ENCODE peak calls at places on chromosomes 11 and 22, in four cellular contexts. I is HepG2, Q is H1, K is GM12878. M is an unnamed sample.

GRCh38 chr11:2113776-2114175 is 25.4 kb downstream of the IGF2 start:
- DNase-seq in I (no peak), Q (no peak), K (no peak), M (no peak)

GRCh38 chr11:95138448-95138847 is 48.8 kb downstream of the ENDOD1 start:
- DNase-seq in I (no peak), Q (no peak), K (no peak), M (peak; percentile 26)

GRCh38 chr22:30326704-30327362 is at the start of gene TBC1D10A:
- DNase-seq in I (peak; percentile 90), Q (peak; percentile 92), K (peak; percentile 63), M (peak; percentile 100)

GRCh38 chr11:47033439-47033838 is 96.9 kb downstream of the CSTPP1 start:
- DNase-seq in I (no peak), Q (no peak), K (no peak), M (no peak)

GRCh38 chr11:123072279-123072678 is 10.3 kb upstream of the HSPA8 start:
- DNase-seq in I (no peak), Q (no peak), K (no peak), M (no peak)

GRCh38 chr11:62143727-62144126 is 19.9 kb downstream of the INCENP start:
- DNase-seq in I (no peak), Q (no peak), K (no peak), M (no peak)

GRCh38 chr11:72039108-72039850 is 40.6 kb downstream of the IL18BP start:
- DNase-seq in I (no peak), Q (no peak), K (no peak), M (no peak)

GRCh38 chr22:24430431-24431308 is 3.3 kb downstream of the ADORA2A start:
- DNase-seq in I (no peak), Q (no peak), K (no peak), M (no peak)

GRCh38 chr11:109957601-109958000 is 135.6 kb upstream of the ZC3H12C start:
- DNase-seq in I (no peak), Q (no peak), K (no peak), M (no peak)

GRCh38 chr11:73288873-73289707 is 17.0 kb downstream of the P2RY6 start:
- DNase-seq in I (peak; percentile 64), Q (peak; percentile 93), K (peak; percentile 70), M (peak; percentile 88)

GRCh38 chr11:126318642-126319373 is 14.9 kb downstream of the DCPS start:
- DNase-seq in I (no peak), Q (no peak), K (peak; percentile 55), M (no peak)

GRCh38 chr22:33573479-33573878 is 346.8 kb downstream of the LARGE1 start:
- DNase-seq in I (peak; percentile 57), Q (no peak), K (no peak), M (no peak)

GRCh38 chr22:46547883-46548244 is 10.4 kb upstream of the CELSR1 start:
- DNase-seq in I (peak; percentile 58), Q (no peak), K (no peak), M (no peak)

GRCh38 chr11:1567052-1567720 is 4.9 kb downstream of the DUSP8 start:
- DNase-seq in I (no peak), Q (no peak), K (no peak), M (no peak)

GRCh38 chr11:230431-230830 is 5.7 kb downstream of the SIRT3 start:
- DNase-seq in I (no peak), Q (no peak), K (no peak), M (no peak)

GRCh38 chr11:26527685-26528084 is 44.4 kb downstream of the MUC15 start:
- DNase-seq in I (no peak), Q (no peak), K (no peak), M (no peak)

GRCh38 chr11:19379465-19379864 is 138.7 kb upstream of the E2F8 start:
- DNase-seq in I (no peak), Q (no peak), K (no peak), M (no peak)

GRCh38 chr11:17985517-17985916 is 27.3 kb downstream of the SERGEF start:
- DNase-seq in I (peak; percentile 54), Q (no peak), K (no peak), M (no peak)

GRCh38 chr11:115581871-115582639 is 77.8 kb upstream of the CADM1 start:
- DNase-seq in I (no peak), Q (no peak), K (no peak), M (peak; percentile 73)

GRCh38 chr11:123527947-123528346 is 97.9 kb downstream of the GRAMD1B start:
- DNase-seq in I (no peak), Q (no peak), K (no peak), M (no peak)

GRCh38 chr11:5928269-5928668 is 13.8 kb upstream of the OR56A3 start:
- DNase-seq in I (no peak), Q (no peak), K (no peak), M (no peak)

GRCh38 chr11:66225054-66225453 is 43.4 kb upstream of the RAB1B start:
- DNase-seq in I (no peak), Q (no peak), K (no peak), M (no peak)

GRCh38 chr11:37946155-37946766 is 1348.2 kb upstream of the RAG2 start:
- DNase-seq in I (peak; percentile 18), Q (peak; percentile 75), K (peak; percentile 7), M (no peak)

GRCh38 chr11:116030697-116031331 is 526.6 kb upstream of the CADM1 start:
- DNase-seq in I (no peak), Q (no peak), K (peak; percentile 36), M (no peak)

GRCh38 chr11:35177370-35177769 is 38.4 kb downstream of the CD44 start:
- DNase-seq in I (no peak), Q (no peak), K (no peak), M (no peak)

GRCh38 chr11:35171226-35171625 is 32.3 kb downstream of the CD44 start:
- DNase-seq in I (no peak), Q (no peak), K (no peak), M (no peak)

GRCh38 chr11:35173620-35174278 is 34.8 kb downstream of the CD44 start:
- DNase-seq in I (no peak), Q (no peak), K (no peak), M (no peak)

GRCh38 chr11:35173011-35173511 is 34.1 kb downstream of the CD44 start:
- DNase-seq in I (peak; percentile 38), Q (no peak), K (peak; percentile 35), M (no peak)

GRCh38 chr11:35174666-35175065 is 35.7 kb downstream of the CD44 start:
- DNase-seq in I (no peak), Q (no peak), K (no peak), M (no peak)
- TF ChIP-seq SUZ12 in I (no peak), Q (no peak), K (no peak), M (no peak)

GRCh38 chr22:41021039-41021654 is 70.0 kb downstream of the RBX1 start:
- DNase-seq in I (no peak), Q (peak; percentile 59), K (no peak), M (no peak)

GRCh38 chr22:41022470-41023298 is 69.7 kb upstream of the EP300 start:
- DNase-seq in I (peak; percentile 79), Q (peak; percentile 92), K (peak; percentile 24), M (peak; percentile 89)

GRCh38 chr22:41023299-41023623 is 69.1 kb upstream of the EP300 start:
- DNase-seq in I (no peak), Q (no peak), K (no peak), M (no peak)

GRCh38 chr22:41021655-41022454 is 70.5 kb upstream of the EP300 start:
- DNase-seq in I (peak; percentile 36), Q (peak; percentile 84), K (no peak), M (peak; percentile 62)
- TF ChIP-seq SP1 in I (no peak), Q (no peak), K (no peak), M (no peak)

GRCh38 chr11:11140510-11140909 is 212.5 kb downstream of the CSNK2A3 start:
- DNase-seq in I (no peak), Q (no peak), K (no peak), M (no peak)

GRCh38 chr11:11143849-11144248 is 209.2 kb downstream of the CSNK2A3 start:
- DNase-seq in I (no peak), Q (no peak), K (no peak), M (no peak)

GRCh38 chr11:11137339-11137738 is 215.7 kb downstream of the CSNK2A3 start:
- DNase-seq in I (no peak), Q (no peak), K (no peak), M (no peak)

GRCh38 chr11:11142359-11142758 is 210.7 kb downstream of the CSNK2A3 start:
- DNase-seq in I (no peak), Q (no peak), K (no peak), M (no peak)

DNA sequence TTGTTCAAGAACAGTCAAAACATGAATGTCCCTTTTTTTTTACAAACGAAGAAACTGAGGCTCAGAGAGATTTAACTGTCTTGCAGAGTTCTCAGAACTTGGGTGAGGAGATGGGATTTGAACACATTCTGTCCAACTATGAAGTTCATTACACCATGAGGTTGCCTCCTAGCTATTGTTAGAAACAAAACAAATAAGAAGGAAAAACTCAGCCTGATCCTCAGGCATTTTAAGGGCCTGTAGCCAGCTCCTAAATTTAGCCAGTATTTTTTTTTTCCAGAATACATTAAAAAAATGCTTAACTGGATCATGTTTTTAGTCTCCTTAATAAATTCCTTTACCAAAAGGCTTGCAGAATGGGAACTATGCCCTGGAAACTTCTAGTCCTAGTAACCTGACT is 212.0 kb downstream of the CSNK2A3 start:
- DNase-seq in I (no peak), Q (no peak), K (no peak), M (no peak)
- TF ChIP-seq SUZ12 in I (no peak), Q (no peak), K (no peak), M (no peak)

GRCh38 chr22:50247748-50248147 is 2.9 kb upstream of the TUBGCP6 start:
- DNase-seq in I (no peak), Q (peak; percentile 81), K (no peak), M (no peak)
- TF ChIP-seq SP1 in I (no peak), Q (no peak), K (no peak), M (no peak)

GRCh38 chr11:74462009-74462408 is 5.3 kb downstream of the KCNE3 start:
- DNase-seq in I (peak; percentile 66), Q (no peak), K (no peak), M (no peak)
- TF ChIP-seq SUZ12 in I (no peak), Q (no peak), K (no peak), M (no peak)

GRCh38 chr22:17117890-17118289 is 3.3 kb downstream of the TMEM121B start:
- DNase-seq in I (no peak), Q (no peak), K (peak; percentile 4), M (no peak)
- TF ChIP-seq SP1 in I (no peak), Q (no peak), K (no peak), M (no peak)

DNA sequence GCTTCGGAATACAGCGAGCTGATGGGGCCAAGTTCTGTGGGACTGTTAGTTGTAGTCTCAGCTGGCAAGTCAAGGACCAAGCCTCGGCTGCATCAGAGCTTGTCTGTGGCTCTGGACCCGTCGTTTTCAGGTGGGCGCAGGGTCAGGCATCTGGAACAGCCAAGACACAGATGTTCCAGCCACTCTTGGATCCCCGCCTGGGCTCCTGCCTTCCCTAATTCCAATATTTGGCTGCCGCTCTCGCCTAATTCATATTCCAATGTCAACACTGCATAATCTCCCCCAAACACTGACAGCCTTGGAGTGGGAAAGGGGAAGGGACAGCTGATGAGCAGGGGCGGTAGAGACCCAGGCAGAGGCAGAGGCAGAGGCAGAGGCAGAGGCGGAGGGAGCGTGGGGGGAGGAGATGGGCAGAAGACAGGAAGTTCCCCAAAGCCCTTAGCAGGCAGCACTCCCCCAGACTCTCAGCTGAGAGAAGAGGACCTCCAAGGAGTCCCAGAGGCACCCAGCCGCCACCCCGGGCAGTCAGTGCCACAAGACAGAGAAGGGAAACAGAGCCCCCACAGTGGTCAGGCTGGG is 49.6 kb upstream of the SLC35C1 start:
- DNase-seq in I (no peak), Q (no peak), K (no peak), M (no peak)
- TF ChIP-seq SUZ12 in I (no peak), Q (no peak), K (no peak), M (no peak)

M was measured in HEK293T.